ENCODE peak calls at places on chromosome 15, in six cellular contexts. X is adrenal gland, K is cardiac muscle cell, J is body of pancreas, H is esophagus muscularis mucosa, E is gastrocnemius medialis. I is an unnamed sample. For H3K4me1, the result is how much of the 10 kb centered on the place peaks cover.

GRCh38 chr15:31446546-31446945 is 119.9 kb downstream of the KLF13 start:
- DNase-seq in E (no peak), X (no peak), K (no peak), J (no peak), H (peak), I (no peak)

GRCh38 chr15:69465253-69465652 is 12.6 kb downstream of the RPLP1 start:
- DNase-seq in H (no peak), K (no peak), E (no peak), J (no peak), X (no peak), I (no peak)

GRCh38 chr15:82045179-82045891 is 483 bp downstream of the MEX3B start:
- DNase-seq in H (no peak), K (peak), E (peak), J (peak), X (peak), I (no peak)

GRCh38 chr15:88400591-88400990 is 66.6 kb downstream of the MRPL46 start:
- DNase-seq in H (peak), K (no peak), J (no peak), E (no peak), X (no peak), I (no peak)

GRCh38 chr15:73564255-73564654 is 68.9 kb downstream of the NPTN start:
- DNase-seq in X (no peak), K (no peak), H (no peak), E (peak), J (no peak), I (no peak)

GRCh38 chr15:92877000-92877399 is 23.1 kb upstream of the CHD2 start:
- DNase-seq in H (no peak), K (no peak), J (no peak), X (no peak), E (no peak), I (no peak)

GRCh38 chr15:87748483-87748882 is 508.1 kb downstream of the NTRK3 start:
- DNase-seq in H (no peak), E (no peak), X (no peak), K (no peak), J (no peak), I (no peak)

GRCh38 chr15:32716960-32717289 is 879 bp upstream of the GREM1 start:
- DNase-seq in J (no peak), E (no peak), K (no peak), X (no peak), H (no peak), I (no peak)

GRCh38 chr15:33454346-33454745 is 143.6 kb downstream of the RYR3 start:
- DNase-seq in H (no peak), X (no peak), E (no peak), J (no peak), K (no peak), I (no peak)

GRCh38 chr15:82298520-82298919 is 35.9 kb downstream of the SAXO2 start:
- DNase-seq in X (no peak), E (no peak), J (no peak), K (no peak), H (peak), I (no peak)

GRCh38 chr15:100914876-100915275 is 4.3 kb upstream of the LRRK1 start:
- DNase-seq in J (no peak), H (no peak), K (peak), E (no peak), X (no peak), I (no peak)

GRCh38 chr15:31036783-31037182 is 45.4 kb upstream of the MTMR10 start:
- DNase-seq in X (no peak), H (no peak), E (no peak), K (no peak), J (no peak), I (no peak)

GRCh38 chr15:64398575-64398974 is 10.9 kb downstream of the TRIP4 start:
- DNase-seq in K (no peak), E (no peak), H (no peak), J (no peak), X (no peak), I (no peak)

GRCh38 chr15:66233487-66234415 is 19.8 kb downstream of the MEGF11 start:
- DNase-seq in E (no peak), J (no peak), H (no peak), K (no peak), X (no peak), I (no peak)

GRCh38 chr15:25055356-25056068 is 100.7 kb downstream of the SNRPN start:
- DNase-seq in K (no peak), E (no peak), H (peak), J (peak), X (peak), I (no peak)

GRCh38 chr15:101135532-101136166 is 116.2 kb downstream of the CHSY1 start:
- DNase-seq in H (no peak), K (no peak), J (no peak), X (no peak), E (no peak), I (no peak)

GRCh38 chr15:62071711-62072308 is 5.0 kb downstream of the C2CD4A start:
- DNase-seq in H (no peak), J (no peak), E (no peak), K (peak), X (no peak), I (no peak)

GRCh38 chr15:51864408-51865056 is 35.1 kb downstream of the TMOD3 start:
- DNase-seq in J (no peak), E (no peak), H (no peak), K (no peak), X (no peak), I (no peak)

GRCh38 chr15:38414351-38414750 is 39.6 kb upstream of the FAM98B start:
- DNase-seq in E (peak), J (peak), K (peak), X (peak), H (no peak), I (peak)

GRCh38 chr15:80180986-80181385 is 28.2 kb downstream of the FAH start:
- DNase-seq in E (no peak), K (no peak), H (no peak), X (no peak), J (no peak), I (no peak)

GRCh38 chr15:63349156-63349555 is 32.5 kb downstream of the CA12 start:
- DNase-seq in X (peak), K (no peak), J (peak), H (no peak), E (no peak), I (no peak)

GRCh38 chr15:68405426-68406250 is 26.3 kb downstream of the ITGA11 start:
- DNase-seq in K (no peak), X (peak), J (no peak), E (no peak), H (peak), I (no peak)

GRCh38 chr15:40932625-40933519 is 3.7 kb downstream of the DLL4 start:
- DNase-seq in J (no peak), X (no peak), H (no peak), E (no peak), K (no peak), I (no peak)

GRCh38 chr15:76439542-76439941 is 103.0 kb downstream of the ISL2 start:
- DNase-seq in X (no peak), J (no peak), E (no peak), H (no peak), K (no peak), I (no peak)

GRCh38 chr15:101045236-101045646 is 126.1 kb downstream of the LRRK1 start:
- DNase-seq in E (no peak), K (no peak), X (peak), H (peak), J (no peak), I (no peak)

GRCh38 chr15:73809728-73810501 is 56.8 kb upstream of the INSYN1 start:
- DNase-seq in J (peak), E (no peak), K (no peak), H (no peak), X (peak), I (no peak)

GRCh38 chr15:50993598-50993997 is 85.1 kb downstream of the AP4E1 start:
- DNase-seq in J (no peak), E (no peak), X (no peak), K (no peak), H (no peak), I (no peak)

GRCh38 chr15:81106560-81106959 is 27.5 kb upstream of the CFAP161 start:
- DNase-seq in H (peak), J (peak), E (no peak), K (peak), X (peak), I (no peak)

DNA sequence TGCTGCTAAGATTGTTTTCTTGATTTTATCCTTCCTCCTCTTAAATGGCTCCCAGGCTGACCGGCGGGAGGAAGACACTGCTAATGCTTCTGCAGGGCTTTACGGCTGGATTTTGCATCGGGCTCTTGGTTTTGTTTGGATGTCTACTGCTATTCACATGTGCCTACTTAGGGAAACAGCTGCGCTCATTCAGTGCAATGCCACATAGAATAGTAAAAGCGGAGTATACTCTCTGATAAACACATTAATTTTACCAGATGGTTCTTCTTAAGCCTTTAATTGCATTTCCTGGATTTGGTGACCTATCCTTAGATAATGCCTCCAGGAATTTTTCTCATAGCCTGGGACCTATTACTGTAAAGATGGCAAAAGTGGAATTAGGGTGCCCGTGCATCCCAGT is 146.7 kb downstream of the THSD4 start:
- DNase-seq in K (no peak), J (no peak), E (no peak), H (no peak), X (no peak), I (no peak)
- H3K4me1 ChIP-seq in K (under half), J (under half), E (under half), H (under half), X (under half), I (under half)

GRCh38 chr15:55574096-55574495 is 14.0 kb downstream of the PYGO1 start:
- DNase-seq in K (no peak), J (no peak), H (no peak), X (no peak), E (no peak), I (no peak)
- H3K27ac ChIP-seq in K (no peak), J (no peak), H (no peak), X (no peak), E (peak), I (no peak)

DNA sequence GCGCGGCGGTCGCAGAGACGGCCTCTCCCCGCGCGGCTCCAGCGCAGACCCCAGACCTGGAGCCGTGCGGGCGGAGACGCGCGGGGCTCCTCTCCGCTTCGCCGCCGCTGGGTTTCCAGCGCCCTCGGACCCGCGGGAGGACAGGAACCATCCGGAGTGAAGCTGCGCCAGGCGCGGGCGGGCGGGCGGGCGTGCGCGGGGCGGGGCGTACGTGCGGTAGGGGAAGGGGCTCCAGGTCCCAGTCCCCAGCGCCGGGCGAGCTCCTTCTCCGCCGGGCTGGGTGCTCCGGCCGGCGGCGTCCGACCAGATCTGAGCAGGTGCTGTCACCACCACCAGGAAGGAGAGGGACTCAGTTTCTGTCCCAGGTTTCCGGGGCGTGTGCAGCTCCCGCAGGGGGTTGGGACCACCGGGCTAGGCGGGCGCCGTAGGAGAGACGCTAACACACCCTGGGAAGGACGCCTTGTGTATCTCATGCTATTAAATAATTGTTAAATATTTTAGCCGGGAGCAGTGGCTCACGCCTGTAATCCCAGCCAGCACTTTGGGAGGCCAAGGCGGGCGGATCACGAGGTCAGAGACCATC is at the start of gene CHRNA3:
- DNase-seq in E (no peak), K (peak), J (no peak), X (no peak), H (no peak), I (no peak)
- H3K4me3 ChIP-seq in E (peak), K (peak), J (peak), X (peak), H (peak), I (peak)

DNA sequence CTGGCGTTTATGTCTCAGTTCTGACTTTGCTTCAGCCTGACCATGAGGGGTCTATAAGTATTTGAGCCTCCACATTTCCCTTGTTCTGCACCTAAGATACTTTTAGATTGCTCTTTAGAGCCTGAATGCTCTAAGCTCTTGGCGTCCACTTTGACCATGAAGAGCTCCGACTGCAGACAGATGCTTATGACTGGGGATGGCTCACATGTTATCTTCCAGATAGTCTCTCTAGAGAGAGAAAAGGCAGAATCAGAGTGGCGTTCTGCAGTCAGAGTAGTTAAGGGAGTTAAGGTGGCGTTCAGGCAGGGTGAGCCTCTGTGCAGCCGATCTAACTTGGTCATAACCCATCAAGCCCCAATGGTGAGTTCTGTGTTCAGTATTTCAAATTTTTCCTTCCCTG is 487.9 kb upstream of the NR2F2 start:
- DNase-seq in H (no peak), J (no peak), E (no peak), X (no peak), K (no peak), I (no peak)
- H3K4me1 ChIP-seq in H (under half), J (under half), E (under half), X (under half), K (under half), I (under half)

GRCh38 chr15:59555696-59556095 is 55.9 kb upstream of the GCNT3 start:
- DNase-seq in H (no peak), E (no peak), J (no peak), X (no peak), K (no peak), I (no peak)
- H3K27ac ChIP-seq in H (no peak), E (no peak), J (no peak), X (no peak), K (no peak), I (no peak)

GRCh38 chr15:85386261-85386660 is 5.9 kb downstream of the AKAP13 start:
- DNase-seq in J (no peak), E (no peak), K (no peak), X (no peak), H (no peak), I (no peak)

GRCh38 chr15:85382942-85383341 is 2.5 kb downstream of the AKAP13 start:
- DNase-seq in E (no peak), X (no peak), J (no peak), H (peak), K (no peak), I (no peak)

GRCh38 chr15:85380860-85381535 is 595 bp downstream of the AKAP13 start:
- DNase-seq in X (peak), H (peak), K (peak), J (peak), E (peak), I (no peak)

GRCh38 chr15:85381850-85382751 is 1.7 kb downstream of the AKAP13 start:
- DNase-seq in J (no peak), K (peak), X (no peak), H (peak), E (no peak), I (no peak)

GRCh38 chr15:85383470-85384148 is 3.2 kb downstream of the AKAP13 start:
- DNase-seq in J (no peak), X (no peak), E (no peak), K (no peak), H (no peak), I (no peak)
- H3K4me3 ChIP-seq in J (no peak), X (no peak), E (no peak), K (no peak), H (peak), I (no peak)

I was measured in thoracic aorta.